ENCODE peak calls at places on chromosome 14, in five cellular contexts. X is HCT116, J is K562, T is H1, U is HepG2. S is an unnamed sample.

GRCh38 chr14:100755649-100756048 is 29.0 kb downstream of the DLK1 start:
- DNase-seq in X (peak; percentile 63), J (peak; percentile 53), T (no peak), U (no peak), S (no peak)

GRCh38 chr14:72880820-72881219 is 13.1 kb downstream of the DPF3 start:
- DNase-seq in X (no peak), J (peak; percentile 22), T (no peak), U (no peak), S (no peak)

GRCh38 chr14:35404496-35405303 is at the start of gene NFKBIA:
- DNase-seq in X (peak; percentile 52), J (peak; percentile 88), T (no peak), U (peak; percentile 93), S (peak; percentile 86)

GRCh38 chr14:84152452-84152851 is 1377.5 kb upstream of the FLRT2 start:
- DNase-seq in X (no peak), J (no peak), T (no peak), U (no peak), S (no peak)

GRCh38 chr14:31362746-31363145 is 57.6 kb downstream of the HEATR5A start:
- DNase-seq in X (no peak), J (no peak), T (no peak), U (no peak), S (no peak)

GRCh38 chr14:54856152-54856551 is 46.5 kb downstream of the GCH1 start:
- DNase-seq in X (no peak), J (no peak), T (no peak), U (no peak), S (no peak)

GRCh38 chr14:32230181-32230580 is 27.1 kb upstream of the RNU6-8 start:
- DNase-seq in X (no peak), J (no peak), T (no peak), U (no peak), S (no peak)

GRCh38 chr14:104843006-104843405 is 22.1 kb upstream of the CEP170B start:
- DNase-seq in X (no peak), J (no peak), T (no peak), U (no peak), S (no peak)

GRCh38 chr14:22598896-22599244 is 770 bp downstream of the ABHD4 start:
- DNase-seq in X (peak; percentile 16), J (peak; percentile 68), T (no peak), U (peak; percentile 82), S (no peak)

GRCh38 chr14:48035836-48036235 is 360.4 kb upstream of the MDGA2 start:
- DNase-seq in X (no peak), J (no peak), T (peak; percentile 46), U (no peak), S (no peak)

GRCh38 chr14:51604078-51604477 is 47.6 kb upstream of the FRMD6 start:
- DNase-seq in X (no peak), J (no peak), T (no peak), U (no peak), S (no peak)

GRCh38 chr14:22830329-22831010 is 783 bp downstream of the MRPL52 start:
- DNase-seq in X (no peak), J (no peak), T (no peak), U (no peak), S (no peak)

GRCh38 chr14:94322648-94323570 is at the start of gene SERPINA6:
- DNase-seq in X (no peak), J (no peak), T (no peak), U (peak; percentile 95), S (no peak)

GRCh38 chr14:31934767-31935266 is 142.3 kb upstream of the ARHGAP5 start:
- DNase-seq in X (peak; percentile 58), J (peak; percentile 57), T (no peak), U (peak; percentile 90), S (no peak)

GRCh38 chr14:102875652-102876051 is 46.8 kb upstream of the AMN start:
- DNase-seq in X (no peak), J (no peak), T (no peak), U (no peak), S (no peak)

GRCh38 chr14:96027356-96028335 is 11.5 kb upstream of the C14orf132 start:
- DNase-seq in X (no peak), J (no peak), T (no peak), U (no peak), S (no peak)

GRCh38 chr14:88840926-88841325 is 16.5 kb downstream of the TTC8 start:
- DNase-seq in X (no peak), J (no peak), T (no peak), U (no peak), S (no peak)

GRCh38 chr14:99513183-99513694 is 32.0 kb downstream of the CCNK start:
- DNase-seq in X (no peak), J (no peak), T (no peak), U (no peak), S (no peak)

GRCh38 chr14:89351364-89351957 is 65.6 kb downstream of the FOXN3 start:
- DNase-seq in X (no peak), J (no peak), T (peak; percentile 38), U (peak; percentile 98), S (peak; percentile 54)

GRCh38 chr14:105460616-105461015 is 14.0 kb upstream of the CRIP2 start:
- DNase-seq in X (no peak), J (no peak), T (no peak), U (no peak), S (no peak)

GRCh38 chr14:105894978-105895881 is 368.8 kb downstream of the TMEM121 start:
- DNase-seq in X (no peak), J (no peak), T (no peak), U (no peak), S (no peak)

GRCh38 chr14:77752799-77753516 is 8.0 kb downstream of the SNW1 start:
- DNase-seq in X (no peak), J (no peak), T (no peak), U (no peak), S (no peak)

GRCh38 chr14:56118611-56119181 is 485 bp downstream of the PELI2 start:
- DNase-seq in X (no peak), J (no peak), T (no peak), U (no peak), S (no peak)

GRCh38 chr14:48726080-48726642 is 860.0 kb downstream of the RPS29 start:
- DNase-seq in X (no peak), J (no peak), T (no peak), U (no peak), S (no peak)

GRCh38 chr14:105331575-105332351 is 17.2 kb downstream of the PACS2 start:
- DNase-seq in X (no peak), J (no peak), T (no peak), U (no peak), S (no peak)

GRCh38 chr14:100529561-100530031 is 57.6 kb downstream of the BEGAIN start:
- DNase-seq in X (no peak), J (no peak), T (no peak), U (no peak), S (no peak)

GRCh38 chr14:42779024-42779423 is 1172.3 kb downstream of the LRFN5 start:
- DNase-seq in X (no peak), J (no peak), T (no peak), U (no peak), S (no peak)

GRCh38 chr14:91649930-91650329 is 82.0 kb downstream of the CATSPERB start:
- DNase-seq in X (peak; percentile 26), J (peak; percentile 12), T (no peak), U (peak; percentile 13), S (no peak)

GRCh38 chr14:73227812-73228781 is 9.2 kb upstream of the PAPLN start:
- DNase-seq in X (no peak), J (no peak), T (no peak), U (peak; percentile 38), S (no peak)

GRCh38 chr14:104591031-104591430 is 11.5 kb downstream of the C14orf180 start:
- DNase-seq in X (no peak), J (no peak), T (no peak), U (no peak), S (no peak)

GRCh38 chr14:78010688-78011087 is 159.5 kb upstream of the NRXN3 start:
- DNase-seq in X (no peak), J (no peak), T (no peak), U (no peak), S (no peak)

DNA sequence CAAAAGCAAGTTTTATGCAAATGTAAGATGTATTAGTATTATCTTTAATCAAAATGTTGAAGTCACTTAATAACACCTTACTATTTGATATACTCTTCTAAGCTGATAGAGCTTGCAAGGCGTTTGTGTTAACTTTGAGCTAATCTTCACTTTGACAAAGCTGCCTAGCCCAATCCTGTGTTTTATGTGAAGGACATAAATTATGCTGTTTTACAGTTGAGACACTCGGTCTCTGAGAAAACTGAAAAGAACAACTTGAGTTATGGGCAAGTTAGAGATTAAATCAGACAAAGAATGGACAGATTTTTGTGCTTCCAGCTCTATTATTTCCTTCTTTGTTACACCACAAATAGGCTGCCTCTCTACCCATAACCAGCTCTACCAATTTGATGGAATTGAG is 42.0 kb upstream of the DAAM1 start:
- DNase-seq in X (no peak), J (no peak), T (no peak), U (no peak), S (no peak)
- TF ChIP-seq EZH2 in X (no peak), J (no peak), T (no peak), U (no peak), S (no peak)

DNA sequence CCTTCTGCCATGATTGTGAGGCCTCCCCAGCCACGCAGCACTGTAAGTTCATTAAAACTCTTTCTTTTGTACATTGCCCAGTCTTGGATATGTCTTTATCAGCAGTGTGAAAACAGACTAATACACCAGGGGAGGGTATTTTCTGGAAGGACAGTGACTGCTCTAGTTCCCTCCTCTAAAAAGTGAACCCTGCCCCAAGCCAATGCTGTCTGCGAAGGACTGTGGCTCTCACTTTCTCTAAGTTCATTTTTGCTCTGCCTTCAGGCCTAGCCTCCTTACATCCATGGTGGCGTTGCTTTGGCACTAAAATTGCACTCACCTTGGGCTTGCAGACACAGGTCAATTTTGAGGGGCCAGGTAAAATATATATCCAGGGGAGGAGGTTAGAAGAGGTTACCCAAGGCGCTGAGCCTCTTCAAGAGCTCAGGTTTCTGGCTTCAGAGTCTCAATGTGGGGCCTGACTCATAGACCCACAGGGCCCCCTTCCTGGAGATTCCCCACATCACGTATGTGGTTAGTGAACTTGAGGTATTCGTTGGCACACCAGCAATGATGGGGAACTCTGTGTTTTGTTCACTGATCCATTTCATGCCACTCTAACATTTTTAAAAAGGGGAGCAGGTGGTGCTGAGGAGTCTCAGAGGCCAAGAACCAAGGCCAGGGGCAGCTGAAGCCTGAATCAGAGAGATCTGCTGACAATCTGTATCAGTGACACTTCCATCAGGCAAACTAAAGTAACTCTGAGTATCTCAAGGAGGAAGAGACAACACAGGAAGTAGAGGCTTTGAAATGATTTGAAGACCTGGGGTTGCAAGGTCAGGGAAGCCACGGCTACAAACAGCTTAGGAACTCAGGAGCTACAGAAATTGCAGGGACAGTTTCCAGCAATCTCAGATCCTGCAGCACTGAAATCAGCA is 323.3 kb downstream of the VRK1 start:
- DNase-seq in X (no peak), J (no peak), T (no peak), U (no peak), S (peak; percentile 13)
- TF ChIP-seq SRF in X (no peak), J (no peak), T (no peak), U (no peak), S (no peak)

DNA sequence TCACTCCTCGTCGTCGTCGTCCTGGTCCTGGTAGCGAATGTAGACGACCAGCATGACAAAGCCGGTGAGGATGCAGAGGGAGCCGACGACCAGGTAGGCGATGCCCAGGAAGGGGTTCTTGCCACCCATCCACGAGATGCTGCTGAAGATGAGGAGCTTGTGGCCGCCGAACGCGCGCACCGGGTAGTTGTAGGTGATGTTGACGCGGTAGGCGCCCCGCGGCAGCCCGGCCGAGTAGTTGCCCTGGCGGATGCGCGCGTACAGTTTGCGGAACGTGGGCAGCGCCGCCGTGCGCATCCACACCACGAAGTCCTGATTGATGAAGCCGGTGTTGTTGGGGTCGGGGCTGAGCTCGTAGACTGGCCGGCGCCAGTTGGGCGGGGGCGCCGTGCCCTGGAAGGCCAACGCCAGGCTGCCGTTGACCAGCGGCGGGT is 1.0 kb downstream of the TMEM30B start:
- DNase-seq in X (no peak), J (no peak), T (no peak), U (no peak), S (no peak)
- TF ChIP-seq EZH2 in X (no peak), J (no peak), T (peak; percentile 55), U (no peak), S (no peak)

GRCh38 chr14:60327447-60328331 is 78.7 kb downstream of the PPM1A start:
- DNase-seq in X (no peak), J (no peak), T (no peak), U (no peak), S (peak; percentile 47)
- TF ChIP-seq SRF in X (no peak), J (no peak), T (no peak), U (no peak), S (no peak)

S was measured in GM12878.